ENCODE peak calls at places on chromosomes 5 and 9, in ten cellular contexts. One of them, this sample, is unnamed.

GRCh38 chr5:91119941-91120850 is 262.9 kb downstream of the ARRDC3 start:
- DNase-seq in stimulated activated CD8-positive, alpha-beta memory T cell treated with anti-CD3 and anti-CD28 coated beads, Interleukin-15, amount 100 ng/mL, for 4 hours: no peak
- DNase-seq in left ventricle myocardium superior: peak
- DNase-seq in T-helper 2 cell: no peak
- DNase-seq in posterior cingulate gyrus: no peak
- DNase-seq in activated naive CD8-positive, alpha-beta T cell treated with anti-CD3 and anti-CD28 coated beads, Interleukin-2, amount 50 U/mL, for 16 hours: no peak
- DNase-seq in choroid plexus epithelial cell: no peak
- DNase-seq in activated naive CD4-positive, alpha-beta T cell: no peak
- DNase-seq in stomach: no peak
- DNase-seq in fibroblast of villous mesenchyme: peak
- DNase-seq in this sample: no peak

GRCh38 chr9:76414656-76415055 is 20.4 kb upstream of the RFK start:
- DNase-seq in stimulated activated CD8-positive, alpha-beta memory T cell treated with anti-CD3 and anti-CD28 coated beads, Interleukin-15, amount 100 ng/mL, for 4 hours: no peak
- DNase-seq in left ventricle myocardium superior: no peak
- DNase-seq in T-helper 2 cell: peak
- DNase-seq in posterior cingulate gyrus: no peak
- DNase-seq in activated naive CD8-positive, alpha-beta T cell treated with anti-CD3 and anti-CD28 coated beads, Interleukin-2, amount 50 U/mL, for 16 hours: no peak
- DNase-seq in choroid plexus epithelial cell: peak
- DNase-seq in activated naive CD4-positive, alpha-beta T cell: no peak
- DNase-seq in stomach: no peak
- DNase-seq in fibroblast of villous mesenchyme: peak
- DNase-seq in this sample: no peak

GRCh38 chr9:129026442-129027223 is 1.5 kb downstream of the SH3GLB2 start:
- DNase-seq in stimulated activated CD8-positive, alpha-beta memory T cell treated with anti-CD3 and anti-CD28 coated beads, Interleukin-15, amount 100 ng/mL, for 4 hours: no peak
- DNase-seq in left ventricle myocardium superior: no peak
- DNase-seq in T-helper 2 cell: no peak
- DNase-seq in posterior cingulate gyrus: no peak
- DNase-seq in activated naive CD8-positive, alpha-beta T cell treated with anti-CD3 and anti-CD28 coated beads, Interleukin-2, amount 50 U/mL, for 16 hours: no peak
- DNase-seq in choroid plexus epithelial cell: peak
- DNase-seq in activated naive CD4-positive, alpha-beta T cell: no peak
- DNase-seq in stomach: peak
- DNase-seq in fibroblast of villous mesenchyme: peak
- DNase-seq in this sample: no peak

GRCh38 chr5:43428034-43428712 is 16.0 kb upstream of the CCL28 start:
- DNase-seq in stimulated activated CD8-positive, alpha-beta memory T cell treated with anti-CD3 and anti-CD28 coated beads, Interleukin-15, amount 100 ng/mL, for 4 hours: no peak
- DNase-seq in left ventricle myocardium superior: no peak
- DNase-seq in T-helper 2 cell: no peak
- DNase-seq in posterior cingulate gyrus: no peak
- DNase-seq in activated naive CD8-positive, alpha-beta T cell treated with anti-CD3 and anti-CD28 coated beads, Interleukin-2, amount 50 U/mL, for 16 hours: no peak
- DNase-seq in choroid plexus epithelial cell: peak
- DNase-seq in activated naive CD4-positive, alpha-beta T cell: no peak
- DNase-seq in stomach: no peak
- DNase-seq in fibroblast of villous mesenchyme: peak
- DNase-seq in this sample: no peak

GRCh38 chr5:12691330-12691729 is 787.1 kb upstream of the CTNND2 start:
- DNase-seq in stimulated activated CD8-positive, alpha-beta memory T cell treated with anti-CD3 and anti-CD28 coated beads, Interleukin-15, amount 100 ng/mL, for 4 hours: no peak
- DNase-seq in left ventricle myocardium superior: no peak
- DNase-seq in T-helper 2 cell: no peak
- DNase-seq in posterior cingulate gyrus: no peak
- DNase-seq in activated naive CD8-positive, alpha-beta T cell treated with anti-CD3 and anti-CD28 coated beads, Interleukin-2, amount 50 U/mL, for 16 hours: no peak
- DNase-seq in choroid plexus epithelial cell: no peak
- DNase-seq in activated naive CD4-positive, alpha-beta T cell: no peak
- DNase-seq in stomach: no peak
- DNase-seq in fibroblast of villous mesenchyme: peak
- DNase-seq in this sample: no peak

GRCh38 chr9:13228431-13228830 is 51.1 kb downstream of the MPDZ start:
- DNase-seq in stimulated activated CD8-positive, alpha-beta memory T cell treated with anti-CD3 and anti-CD28 coated beads, Interleukin-15, amount 100 ng/mL, for 4 hours: no peak
- DNase-seq in left ventricle myocardium superior: no peak
- DNase-seq in T-helper 2 cell: no peak
- DNase-seq in posterior cingulate gyrus: no peak
- DNase-seq in activated naive CD8-positive, alpha-beta T cell treated with anti-CD3 and anti-CD28 coated beads, Interleukin-2, amount 50 U/mL, for 16 hours: no peak
- DNase-seq in choroid plexus epithelial cell: peak
- DNase-seq in activated naive CD4-positive, alpha-beta T cell: no peak
- DNase-seq in stomach: no peak
- DNase-seq in fibroblast of villous mesenchyme: peak
- DNase-seq in this sample: no peak

GRCh38 chr5:1515311-1515920 is 8.3 kb downstream of the LPCAT1 start:
- DNase-seq in stimulated activated CD8-positive, alpha-beta memory T cell treated with anti-CD3 and anti-CD28 coated beads, Interleukin-15, amount 100 ng/mL, for 4 hours: no peak
- DNase-seq in left ventricle myocardium superior: peak
- DNase-seq in T-helper 2 cell: no peak
- DNase-seq in posterior cingulate gyrus: peak
- DNase-seq in activated naive CD8-positive, alpha-beta T cell treated with anti-CD3 and anti-CD28 coated beads, Interleukin-2, amount 50 U/mL, for 16 hours: no peak
- DNase-seq in choroid plexus epithelial cell: no peak
- DNase-seq in activated naive CD4-positive, alpha-beta T cell: no peak
- DNase-seq in stomach: peak
- DNase-seq in fibroblast of villous mesenchyme: no peak
- DNase-seq in this sample: no peak

GRCh38 chr5:165143727-165144210 is 1638.3 kb downstream of the MAT2B start:
- DNase-seq in stimulated activated CD8-positive, alpha-beta memory T cell treated with anti-CD3 and anti-CD28 coated beads, Interleukin-15, amount 100 ng/mL, for 4 hours: no peak
- DNase-seq in left ventricle myocardium superior: no peak
- DNase-seq in T-helper 2 cell: no peak
- DNase-seq in posterior cingulate gyrus: no peak
- DNase-seq in activated naive CD8-positive, alpha-beta T cell treated with anti-CD3 and anti-CD28 coated beads, Interleukin-2, amount 50 U/mL, for 16 hours: no peak
- DNase-seq in choroid plexus epithelial cell: peak
- DNase-seq in activated naive CD4-positive, alpha-beta T cell: no peak
- DNase-seq in stomach: no peak
- DNase-seq in fibroblast of villous mesenchyme: peak
- DNase-seq in this sample: no peak

GRCh38 chr9:108535526-108535925 is 320.3 kb downstream of the ACTL7B start:
- DNase-seq in stimulated activated CD8-positive, alpha-beta memory T cell treated with anti-CD3 and anti-CD28 coated beads, Interleukin-15, amount 100 ng/mL, for 4 hours: no peak
- DNase-seq in left ventricle myocardium superior: no peak
- DNase-seq in T-helper 2 cell: peak
- DNase-seq in posterior cingulate gyrus: no peak
- DNase-seq in activated naive CD8-positive, alpha-beta T cell treated with anti-CD3 and anti-CD28 coated beads, Interleukin-2, amount 50 U/mL, for 16 hours: no peak
- DNase-seq in choroid plexus epithelial cell: peak
- DNase-seq in activated naive CD4-positive, alpha-beta T cell: no peak
- DNase-seq in stomach: no peak
- DNase-seq in fibroblast of villous mesenchyme: no peak
- DNase-seq in this sample: no peak

GRCh38 chr5:5985332-5985731 is 393.0 kb downstream of the MED10 start:
- DNase-seq in stimulated activated CD8-positive, alpha-beta memory T cell treated with anti-CD3 and anti-CD28 coated beads, Interleukin-15, amount 100 ng/mL, for 4 hours: no peak
- DNase-seq in left ventricle myocardium superior: no peak
- DNase-seq in T-helper 2 cell: no peak
- DNase-seq in posterior cingulate gyrus: no peak
- DNase-seq in activated naive CD8-positive, alpha-beta T cell treated with anti-CD3 and anti-CD28 coated beads, Interleukin-2, amount 50 U/mL, for 16 hours: no peak
- DNase-seq in choroid plexus epithelial cell: no peak
- DNase-seq in activated naive CD4-positive, alpha-beta T cell: no peak
- DNase-seq in stomach: no peak
- DNase-seq in fibroblast of villous mesenchyme: no peak
- DNase-seq in this sample: no peak

GRCh38 chr5:128241071-128241695 is 157.6 kb downstream of the SLC12A2 start:
- DNase-seq in stimulated activated CD8-positive, alpha-beta memory T cell treated with anti-CD3 and anti-CD28 coated beads, Interleukin-15, amount 100 ng/mL, for 4 hours: no peak
- DNase-seq in left ventricle myocardium superior: no peak
- DNase-seq in T-helper 2 cell: no peak
- DNase-seq in posterior cingulate gyrus: no peak
- DNase-seq in activated naive CD8-positive, alpha-beta T cell treated with anti-CD3 and anti-CD28 coated beads, Interleukin-2, amount 50 U/mL, for 16 hours: no peak
- DNase-seq in choroid plexus epithelial cell: peak
- DNase-seq in activated naive CD4-positive, alpha-beta T cell: no peak
- DNase-seq in stomach: no peak
- DNase-seq in fibroblast of villous mesenchyme: no peak
- DNase-seq in this sample: no peak

GRCh38 chr9:89732952-89733349 is 128.1 kb downstream of the GADD45G start:
- DNase-seq in stimulated activated CD8-positive, alpha-beta memory T cell treated with anti-CD3 and anti-CD28 coated beads, Interleukin-15, amount 100 ng/mL, for 4 hours: no peak
- DNase-seq in left ventricle myocardium superior: no peak
- DNase-seq in T-helper 2 cell: no peak
- DNase-seq in posterior cingulate gyrus: no peak
- DNase-seq in activated naive CD8-positive, alpha-beta T cell treated with anti-CD3 and anti-CD28 coated beads, Interleukin-2, amount 50 U/mL, for 16 hours: no peak
- DNase-seq in choroid plexus epithelial cell: no peak
- DNase-seq in activated naive CD4-positive, alpha-beta T cell: no peak
- DNase-seq in stomach: no peak
- DNase-seq in fibroblast of villous mesenchyme: no peak
- DNase-seq in this sample: no peak

GRCh38 chr5:58107704-58108103 is 352.2 kb downstream of the PLK2 start:
- DNase-seq in stimulated activated CD8-positive, alpha-beta memory T cell treated with anti-CD3 and anti-CD28 coated beads, Interleukin-15, amount 100 ng/mL, for 4 hours: no peak
- DNase-seq in left ventricle myocardium superior: no peak
- DNase-seq in T-helper 2 cell: no peak
- DNase-seq in posterior cingulate gyrus: no peak
- DNase-seq in activated naive CD8-positive, alpha-beta T cell treated with anti-CD3 and anti-CD28 coated beads, Interleukin-2, amount 50 U/mL, for 16 hours: no peak
- DNase-seq in choroid plexus epithelial cell: peak
- DNase-seq in activated naive CD4-positive, alpha-beta T cell: no peak
- DNase-seq in stomach: no peak
- DNase-seq in fibroblast of villous mesenchyme: peak
- DNase-seq in this sample: no peak

GRCh38 chr5:164893071-164893470 is 1387.7 kb downstream of the MAT2B start:
- DNase-seq in stimulated activated CD8-positive, alpha-beta memory T cell treated with anti-CD3 and anti-CD28 coated beads, Interleukin-15, amount 100 ng/mL, for 4 hours: no peak
- DNase-seq in left ventricle myocardium superior: no peak
- DNase-seq in T-helper 2 cell: no peak
- DNase-seq in posterior cingulate gyrus: no peak
- DNase-seq in activated naive CD8-positive, alpha-beta T cell treated with anti-CD3 and anti-CD28 coated beads, Interleukin-2, amount 50 U/mL, for 16 hours: no peak
- DNase-seq in choroid plexus epithelial cell: no peak
- DNase-seq in activated naive CD4-positive, alpha-beta T cell: no peak
- DNase-seq in stomach: no peak
- DNase-seq in fibroblast of villous mesenchyme: no peak
- DNase-seq in this sample: no peak

GRCh38 chr5:151447174-151448037 is at the start of gene SLC36A1:
- DNase-seq in stimulated activated CD8-positive, alpha-beta memory T cell treated with anti-CD3 and anti-CD28 coated beads, Interleukin-15, amount 100 ng/mL, for 4 hours: peak
- DNase-seq in left ventricle myocardium superior: peak
- DNase-seq in T-helper 2 cell: peak
- DNase-seq in posterior cingulate gyrus: peak
- DNase-seq in activated naive CD8-positive, alpha-beta T cell treated with anti-CD3 and anti-CD28 coated beads, Interleukin-2, amount 50 U/mL, for 16 hours: peak
- DNase-seq in choroid plexus epithelial cell: peak
- DNase-seq in activated naive CD4-positive, alpha-beta T cell: peak
- DNase-seq in stomach: peak
- DNase-seq in fibroblast of villous mesenchyme: peak
- DNase-seq in this sample: peak

GRCh38 chr5:100647461-100648230 is 112.5 kb downstream of the FAM174A start:
- DNase-seq in stimulated activated CD8-positive, alpha-beta memory T cell treated with anti-CD3 and anti-CD28 coated beads, Interleukin-15, amount 100 ng/mL, for 4 hours: no peak
- DNase-seq in left ventricle myocardium superior: peak
- DNase-seq in T-helper 2 cell: peak
- DNase-seq in posterior cingulate gyrus: peak
- DNase-seq in activated naive CD8-positive, alpha-beta T cell treated with anti-CD3 and anti-CD28 coated beads, Interleukin-2, amount 50 U/mL, for 16 hours: no peak
- DNase-seq in choroid plexus epithelial cell: peak
- DNase-seq in activated naive CD4-positive, alpha-beta T cell: no peak
- DNase-seq in stomach: peak
- DNase-seq in fibroblast of villous mesenchyme: peak
- DNase-seq in this sample: peak

GRCh38 chr5:97846646-97847045 is 663.6 kb upstream of the RIOK2 start:
- DNase-seq in stimulated activated CD8-positive, alpha-beta memory T cell treated with anti-CD3 and anti-CD28 coated beads, Interleukin-15, amount 100 ng/mL, for 4 hours: no peak
- DNase-seq in left ventricle myocardium superior: no peak
- DNase-seq in T-helper 2 cell: no peak
- DNase-seq in posterior cingulate gyrus: no peak
- DNase-seq in activated naive CD8-positive, alpha-beta T cell treated with anti-CD3 and anti-CD28 coated beads, Interleukin-2, amount 50 U/mL, for 16 hours: no peak
- DNase-seq in choroid plexus epithelial cell: no peak
- DNase-seq in activated naive CD4-positive, alpha-beta T cell: no peak
- DNase-seq in stomach: no peak
- DNase-seq in fibroblast of villous mesenchyme: no peak
- DNase-seq in this sample: no peak

GRCh38 chr5:138305797-138306196 is 25.8 kb downstream of the CDC25C start:
- DNase-seq in stimulated activated CD8-positive, alpha-beta memory T cell treated with anti-CD3 and anti-CD28 coated beads, Interleukin-15, amount 100 ng/mL, for 4 hours: no peak
- DNase-seq in left ventricle myocardium superior: peak
- DNase-seq in T-helper 2 cell: no peak
- DNase-seq in posterior cingulate gyrus: peak
- DNase-seq in activated naive CD8-positive, alpha-beta T cell treated with anti-CD3 and anti-CD28 coated beads, Interleukin-2, amount 50 U/mL, for 16 hours: no peak
- DNase-seq in choroid plexus epithelial cell: no peak
- DNase-seq in activated naive CD4-positive, alpha-beta T cell: no peak
- DNase-seq in stomach: peak
- DNase-seq in fibroblast of villous mesenchyme: no peak
- DNase-seq in this sample: no peak

GRCh38 chr5:134552301-134552700 is 26.8 kb downstream of the JADE2 start:
- DNase-seq in stimulated activated CD8-positive, alpha-beta memory T cell treated with anti-CD3 and anti-CD28 coated beads, Interleukin-15, amount 100 ng/mL, for 4 hours: no peak
- DNase-seq in left ventricle myocardium superior: peak
- DNase-seq in T-helper 2 cell: no peak
- DNase-seq in posterior cingulate gyrus: no peak
- DNase-seq in activated naive CD8-positive, alpha-beta T cell treated with anti-CD3 and anti-CD28 coated beads, Interleukin-2, amount 50 U/mL, for 16 hours: no peak
- DNase-seq in choroid plexus epithelial cell: peak
- DNase-seq in activated naive CD4-positive, alpha-beta T cell: no peak
- DNase-seq in stomach: peak
- DNase-seq in fibroblast of villous mesenchyme: peak
- DNase-seq in this sample: no peak

GRCh38 chr5:33205727-33206410 is 234.9 kb upstream of the TARS1 start:
- DNase-seq in stimulated activated CD8-positive, alpha-beta memory T cell treated with anti-CD3 and anti-CD28 coated beads, Interleukin-15, amount 100 ng/mL, for 4 hours: no peak
- DNase-seq in left ventricle myocardium superior: no peak
- DNase-seq in T-helper 2 cell: no peak
- DNase-seq in posterior cingulate gyrus: no peak
- DNase-seq in activated naive CD8-positive, alpha-beta T cell treated with anti-CD3 and anti-CD28 coated beads, Interleukin-2, amount 50 U/mL, for 16 hours: no peak
- DNase-seq in choroid plexus epithelial cell: peak
- DNase-seq in activated naive CD4-positive, alpha-beta T cell: no peak
- DNase-seq in stomach: no peak
- DNase-seq in fibroblast of villous mesenchyme: no peak
- DNase-seq in this sample: no peak

GRCh38 chr5:51618234-51618633 is 235.0 kb downstream of the ISL1 start:
- DNase-seq in stimulated activated CD8-positive, alpha-beta memory T cell treated with anti-CD3 and anti-CD28 coated beads, Interleukin-15, amount 100 ng/mL, for 4 hours: no peak
- DNase-seq in left ventricle myocardium superior: no peak
- DNase-seq in T-helper 2 cell: no peak
- DNase-seq in posterior cingulate gyrus: no peak
- DNase-seq in activated naive CD8-positive, alpha-beta T cell treated with anti-CD3 and anti-CD28 coated beads, Interleukin-2, amount 50 U/mL, for 16 hours: no peak
- DNase-seq in choroid plexus epithelial cell: no peak
- DNase-seq in activated naive CD4-positive, alpha-beta T cell: no peak
- DNase-seq in stomach: no peak
- DNase-seq in fibroblast of villous mesenchyme: no peak
- DNase-seq in this sample: no peak

GRCh38 chr5:150626853-150627276 is 13.6 kb upstream of the SYNPO start:
- DNase-seq in stimulated activated CD8-positive, alpha-beta memory T cell treated with anti-CD3 and anti-CD28 coated beads, Interleukin-15, amount 100 ng/mL, for 4 hours: no peak
- DNase-seq in left ventricle myocardium superior: peak
- DNase-seq in T-helper 2 cell: no peak
- DNase-seq in posterior cingulate gyrus: no peak
- DNase-seq in activated naive CD8-positive, alpha-beta T cell treated with anti-CD3 and anti-CD28 coated beads, Interleukin-2, amount 50 U/mL, for 16 hours: no peak
- DNase-seq in choroid plexus epithelial cell: no peak
- DNase-seq in activated naive CD4-positive, alpha-beta T cell: no peak
- DNase-seq in stomach: peak
- DNase-seq in fibroblast of villous mesenchyme: no peak
- DNase-seq in this sample: no peak

GRCh38 chr9:87324613-87325194 is 173.0 kb upstream of the DAPK1 start:
- DNase-seq in stimulated activated CD8-positive, alpha-beta memory T cell treated with anti-CD3 and anti-CD28 coated beads, Interleukin-15, amount 100 ng/mL, for 4 hours: no peak
- DNase-seq in left ventricle myocardium superior: no peak
- DNase-seq in T-helper 2 cell: peak
- DNase-seq in posterior cingulate gyrus: no peak
- DNase-seq in activated naive CD8-positive, alpha-beta T cell treated with anti-CD3 and anti-CD28 coated beads, Interleukin-2, amount 50 U/mL, for 16 hours: no peak
- DNase-seq in choroid plexus epithelial cell: peak
- DNase-seq in activated naive CD4-positive, alpha-beta T cell: no peak
- DNase-seq in stomach: no peak
- DNase-seq in fibroblast of villous mesenchyme: peak
- DNase-seq in this sample: no peak

GRCh38 chr5:136776022-136776927 is 410.9 kb upstream of the TRPC7 start:
- DNase-seq in stimulated activated CD8-positive, alpha-beta memory T cell treated with anti-CD3 and anti-CD28 coated beads, Interleukin-15, amount 100 ng/mL, for 4 hours: no peak
- DNase-seq in left ventricle myocardium superior: no peak
- DNase-seq in T-helper 2 cell: no peak
- DNase-seq in posterior cingulate gyrus: no peak
- DNase-seq in activated naive CD8-positive, alpha-beta T cell treated with anti-CD3 and anti-CD28 coated beads, Interleukin-2, amount 50 U/mL, for 16 hours: no peak
- DNase-seq in choroid plexus epithelial cell: peak
- DNase-seq in activated naive CD4-positive, alpha-beta T cell: no peak
- DNase-seq in stomach: no peak
- DNase-seq in fibroblast of villous mesenchyme: peak
- DNase-seq in this sample: no peak

GRCh38 chr5:128674837-128675446 is 136.9 kb upstream of the FBN2 start:
- DNase-seq in stimulated activated CD8-positive, alpha-beta memory T cell treated with anti-CD3 and anti-CD28 coated beads, Interleukin-15, amount 100 ng/mL, for 4 hours: no peak
- DNase-seq in left ventricle myocardium superior: peak
- DNase-seq in T-helper 2 cell: peak
- DNase-seq in posterior cingulate gyrus: peak
- DNase-seq in activated naive CD8-positive, alpha-beta T cell treated with anti-CD3 and anti-CD28 coated beads, Interleukin-2, amount 50 U/mL, for 16 hours: no peak
- DNase-seq in choroid plexus epithelial cell: peak
- DNase-seq in activated naive CD4-positive, alpha-beta T cell: no peak
- DNase-seq in stomach: peak
- DNase-seq in fibroblast of villous mesenchyme: peak
- DNase-seq in this sample: no peak

GRCh38 chr9:83596899-83597504 is 25.9 kb upstream of the IDNK start:
- DNase-seq in stimulated activated CD8-positive, alpha-beta memory T cell treated with anti-CD3 and anti-CD28 coated beads, Interleukin-15, amount 100 ng/mL, for 4 hours: no peak
- DNase-seq in left ventricle myocardium superior: peak
- DNase-seq in T-helper 2 cell: peak
- DNase-seq in posterior cingulate gyrus: peak
- DNase-seq in activated naive CD8-positive, alpha-beta T cell treated with anti-CD3 and anti-CD28 coated beads, Interleukin-2, amount 50 U/mL, for 16 hours: no peak
- DNase-seq in choroid plexus epithelial cell: peak
- DNase-seq in activated naive CD4-positive, alpha-beta T cell: no peak
- DNase-seq in stomach: no peak
- DNase-seq in fibroblast of villous mesenchyme: peak
- DNase-seq in this sample: no peak

GRCh38 chr9:90071257-90071656 is 466.4 kb downstream of the GADD45G start:
- DNase-seq in stimulated activated CD8-positive, alpha-beta memory T cell treated with anti-CD3 and anti-CD28 coated beads, Interleukin-15, amount 100 ng/mL, for 4 hours: no peak
- DNase-seq in left ventricle myocardium superior: no peak
- DNase-seq in T-helper 2 cell: no peak
- DNase-seq in posterior cingulate gyrus: no peak
- DNase-seq in activated naive CD8-positive, alpha-beta T cell treated with anti-CD3 and anti-CD28 coated beads, Interleukin-2, amount 50 U/mL, for 16 hours: no peak
- DNase-seq in choroid plexus epithelial cell: no peak
- DNase-seq in activated naive CD4-positive, alpha-beta T cell: no peak
- DNase-seq in stomach: no peak
- DNase-seq in fibroblast of villous mesenchyme: no peak
- DNase-seq in this sample: no peak

GRCh38 chr9:130325921-130326320 is 60.4 kb downstream of the HMCN2 start:
- DNase-seq in stimulated activated CD8-positive, alpha-beta memory T cell treated with anti-CD3 and anti-CD28 coated beads, Interleukin-15, amount 100 ng/mL, for 4 hours: no peak
- DNase-seq in left ventricle myocardium superior: no peak
- DNase-seq in T-helper 2 cell: no peak
- DNase-seq in posterior cingulate gyrus: no peak
- DNase-seq in activated naive CD8-positive, alpha-beta T cell treated with anti-CD3 and anti-CD28 coated beads, Interleukin-2, amount 50 U/mL, for 16 hours: no peak
- DNase-seq in choroid plexus epithelial cell: no peak
- DNase-seq in activated naive CD4-positive, alpha-beta T cell: no peak
- DNase-seq in stomach: no peak
- DNase-seq in fibroblast of villous mesenchyme: no peak
- DNase-seq in this sample: no peak

This sample was measured in activated CD4-positive, CD25-positive, alpha-beta regulatory T cell.